ENCODE peak calls at places on chromosome 5, in ten cellular contexts. N is prostate gland; V is astrocyte; T is Caco-2; F is RWPE2; G is gastrocnemius medialis; J is H7; K is A673; X is neuronal stem cell; Z is CD8-positive, alpha-beta T cell. M is an unnamed sample.
A peak's percentile ranks its signal among the peaks of the same experiment; 100 is the strongest.

GRCh38 chr5:88691945-88692868 is 190.8 kb downstream of the MEF2C start:
- DNase-seq in N (no peak), V (no peak), T (no peak), F (no peak), G (no peak), J (peak; percentile 76), K (no peak), X (no peak), Z (no peak), M (no peak)

GRCh38 chr5:117242028-117242427 is 667.4 kb upstream of the SEMA6A start:
- DNase-seq in N (no peak), V (no peak), T (no peak), F (no peak), G (no peak), J (no peak), K (no peak), X (no peak), Z (no peak), M (no peak)

GRCh38 chr5:84381501-84382362 is 2.9 kb downstream of the EDIL3 start:
- DNase-seq in N (no peak), V (peak; percentile 59), T (no peak), F (no peak), G (no peak), J (no peak), K (peak; percentile 27), X (no peak), Z (no peak), M (peak; percentile 35)

GRCh38 chr5:112710896-112711295 is 26.8 kb upstream of the APC start:
- DNase-seq in N (no peak), V (no peak), T (no peak), F (no peak), G (no peak), J (no peak), K (no peak), X (no peak), Z (no peak), M (no peak)

GRCh38 chr5:68644971-68645370 is 429.4 kb downstream of the PIK3R1 start:
- DNase-seq in N (no peak), V (no peak), T (no peak), F (no peak), G (no peak), J (no peak), K (no peak), X (no peak), Z (no peak), M (no peak)

GRCh38 chr5:115749016-115749415 is 67.4 kb downstream of the CDO1 start:
- DNase-seq in N (no peak), V (no peak), T (no peak), F (no peak), G (no peak), J (no peak), K (no peak), X (no peak), Z (no peak), M (no peak)

GRCh38 chr5:110478899-110479298 is 247.6 kb downstream of the TMEM232 start:
- DNase-seq in N (no peak), V (peak; percentile 98), T (no peak), F (no peak), G (no peak), J (no peak), K (peak; percentile 12), X (no peak), Z (no peak), M (no peak)

GRCh38 chr5:68547621-68548020 is 332.1 kb downstream of the PIK3R1 start:
- DNase-seq in N (no peak), V (peak; percentile 46), T (no peak), F (no peak), G (no peak), J (no peak), K (no peak), X (no peak), Z (no peak), M (no peak)

GRCh38 chr5:154865466-154866184 is 7.2 kb downstream of the CNOT8 start:
- DNase-seq in N (no peak), V (no peak), T (no peak), F (no peak), G (no peak), J (no peak), K (no peak), X (no peak), Z (no peak), M (no peak)
- H3K36me3 ChIP-seq in N (no peaks in the 10 kb centered on the region), V (peaks cover 16% of the 10 kb centered on the region), T (peaks cover 3% of the 10 kb centered on the region), F (peaks cover 83% of the 10 kb centered on the region), G (peaks cover 21% of the 10 kb centered on the region), J (peaks cover 14% of the 10 kb centered on the region), K (peaks cover 34% of the 10 kb centered on the region), X (peaks cover 71% of the 10 kb centered on the region), Z (peaks cover 25% of the 10 kb centered on the region), M (no peaks in the 10 kb centered on the region)

DNA sequence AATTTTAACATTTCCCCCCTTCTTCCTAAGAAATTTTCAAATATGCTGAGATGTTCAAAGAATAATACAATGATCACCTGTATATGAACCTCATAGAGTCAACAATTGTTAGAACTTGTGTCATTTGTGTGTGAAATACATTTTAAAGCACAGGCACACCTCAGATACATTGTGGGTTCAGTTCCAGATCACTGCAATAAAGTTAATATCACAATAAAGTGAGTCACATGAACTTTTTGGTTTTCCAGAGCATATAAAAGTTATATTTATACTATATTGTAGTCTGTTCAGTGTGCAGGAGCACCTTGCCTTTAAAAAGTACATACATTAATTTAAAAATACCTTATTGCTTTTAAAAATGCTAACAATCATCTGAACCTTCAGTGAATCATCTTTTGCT is 50.0 kb downstream of the MCCC2 start:
- DNase-seq in N (no peak), V (no peak), T (no peak), F (no peak), G (no peak), J (no peak), K (no peak), X (no peak), Z (no peak), M (no peak)
- H3K4me3 ChIP-seq in N (no peak overlapping the region), V (no peak overlapping the region), T (no peak overlapping the region), F (no peak overlapping the region), G (no peak overlapping the region), J (no peak overlapping the region), K (no peak overlapping the region), X (no peak overlapping the region), Z (no peak overlapping the region), M (no peak overlapping the region)

GRCh38 chr5:179882338-179882737 is 23.7 kb upstream of the MRNIP start:
- DNase-seq in N (no peak), V (no peak), T (no peak), F (no peak), G (no peak), J (no peak), K (no peak), X (no peak), Z (no peak), M (no peak)

GRCh38 chr5:179880848-179881590 is 22.4 kb upstream of the MRNIP start:
- DNase-seq in N (no peak), V (no peak), T (no peak), F (peak; percentile 19), G (no peak), J (no peak), K (no peak), X (no peak), Z (no peak), M (no peak)

GRCh38 chr5:179885491-179886090 is 22.1 kb downstream of the TBC1D9B start:
- DNase-seq in N (no peak), V (no peak), T (no peak), F (no peak), G (no peak), J (no peak), K (no peak), X (no peak), Z (no peak), M (no peak)

GRCh38 chr5:179880066-179880650 is 21.5 kb upstream of the MRNIP start:
- DNase-seq in N (no peak), V (no peak), T (no peak), F (no peak), G (no peak), J (no peak), K (no peak), X (no peak), Z (no peak), M (no peak)

DNA sequence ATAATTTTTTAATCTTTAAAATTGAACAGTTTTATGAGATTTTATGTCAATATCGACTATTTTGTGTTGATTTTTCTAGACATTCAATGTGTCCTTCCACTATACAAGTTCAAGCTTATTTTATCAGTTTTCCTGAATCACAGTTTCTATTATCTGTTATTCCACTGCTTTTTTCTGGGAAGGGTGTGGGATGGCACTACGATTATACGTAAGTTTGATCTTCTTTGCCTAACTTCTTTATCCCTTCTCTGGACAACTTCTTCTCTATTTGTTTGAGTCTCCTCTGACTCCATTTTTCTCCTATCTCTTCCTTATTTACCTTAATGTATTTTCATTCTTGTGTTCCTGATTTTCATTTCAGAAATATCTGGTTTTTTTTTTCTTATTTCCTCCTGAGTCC is 24.5 kb downstream of the TBC1D9B start:
- DNase-seq in N (no peak), V (no peak), T (no peak), F (no peak), G (no peak), J (no peak), K (no peak), X (no peak), Z (no peak), M (no peak)
- H3K36me3 ChIP-seq in N (peaks cover 5% of the 10 kb centered on the region), V (peaks cover 41% of the 10 kb centered on the region), T (peaks cover 8% of the 10 kb centered on the region), F (peaks cover 67% of the 10 kb centered on the region), G (peaks cover 57% of the 10 kb centered on the region), J (peaks cover 21% of the 10 kb centered on the region), K (peaks cover 44% of the 10 kb centered on the region), X (peaks cover 96% of the 10 kb centered on the region), Z (peaks cover 18% of the 10 kb centered on the region), M (peaks cover 3% of the 10 kb centered on the region)

GRCh38 chr5:176364765-176365662 is at the start of gene ARL10:
- DNase-seq in N (no peak), V (no peak), T (peak; percentile 39), F (no peak), G (no peak), J (peak; percentile 85), K (peak; percentile 54), X (peak; percentile 46), Z (peak; percentile 29), M (no peak)

GRCh38 chr5:176368726-176369125 is 3.4 kb downstream of the ARL10 start:
- DNase-seq in N (no peak), V (no peak), T (no peak), F (no peak), G (no peak), J (no peak), K (no peak), X (no peak), Z (no peak), M (no peak)

GRCh38 chr5:176366575-176366894 is 1.2 kb downstream of the ARL10 start:
- DNase-seq in N (no peak), V (no peak), T (no peak), F (no peak), G (no peak), J (no peak), K (no peak), X (no peak), Z (no peak), M (no peak)

GRCh38 chr5:176362098-176362442 is 506 bp upstream of the KIAA1191 start:
- DNase-seq in N (no peak), V (no peak), T (no peak), F (no peak), G (no peak), J (peak; percentile 52), K (no peak), X (no peak), Z (no peak), M (no peak)

DNA sequence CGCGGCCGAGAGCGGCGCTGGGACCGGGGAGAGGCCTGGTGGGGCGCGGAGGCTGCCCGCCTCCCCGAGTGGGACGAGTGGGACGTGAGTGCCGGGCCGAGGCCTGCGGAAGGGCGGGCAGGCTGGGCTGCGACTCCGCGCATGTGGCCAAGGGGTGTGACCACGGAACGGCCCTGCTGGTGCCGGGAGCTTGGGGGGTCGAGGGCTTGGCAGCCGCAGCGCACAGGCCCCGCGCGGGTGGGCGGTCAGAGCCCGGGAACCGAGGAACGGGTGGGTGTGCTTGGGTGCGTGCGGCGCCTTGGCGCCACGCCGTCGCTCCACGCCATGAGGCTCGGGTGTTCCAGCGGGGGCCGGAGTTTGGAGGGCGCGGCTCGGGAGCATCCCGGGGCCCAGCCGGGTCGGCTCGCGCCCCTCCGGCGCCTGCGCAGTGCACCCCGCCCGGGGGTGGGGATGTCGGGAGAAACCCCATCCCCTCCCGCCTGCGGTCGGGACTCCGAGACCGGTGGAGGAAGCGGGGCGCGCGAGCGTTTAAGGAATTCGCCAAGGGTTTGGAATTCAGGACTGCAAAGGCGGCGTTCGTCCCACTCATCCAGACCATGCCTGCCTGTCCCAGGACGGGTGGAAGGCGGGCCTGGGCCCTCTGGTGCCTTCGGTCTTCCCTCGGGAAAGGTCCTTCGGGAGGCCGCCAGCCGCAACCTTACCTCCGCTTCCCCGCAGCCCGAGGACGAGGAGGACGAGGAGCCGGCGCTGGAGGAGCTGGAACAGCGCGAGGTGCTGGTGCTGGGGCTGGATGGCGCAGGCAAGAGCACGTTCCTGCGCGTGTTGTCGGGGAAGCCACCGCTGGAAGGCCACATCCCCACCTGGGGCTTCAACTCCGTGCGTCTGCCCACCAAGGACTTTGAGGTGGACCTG is 632 bp downstream of the ARL10 start:
- DNase-seq in N (no peak), V (peak; percentile 50), T (peak; percentile 17), F (peak; percentile 78), G (no peak), J (peak; percentile 98), K (peak; percentile 43), X (peak; percentile 62), Z (no peak), M (peak; percentile 39)
- H3K4me3 ChIP-seq in N (peak overlapping the region; percentile 65), V (peak overlapping the region; percentile 77), T (peak overlapping the region; percentile 62), F (peak overlapping the region; percentile 61), G (peak overlapping the region; percentile 61), J (peak overlapping the region; percentile 76), K (peak overlapping the region; percentile 89), X (peak overlapping the region; percentile 81), Z (peak overlapping the region; percentile 43), M (peak overlapping the region; percentile 82)

M was measured in colonic mucosa.